ENCODE peak calls at places on chromosomes 4 and X, in ten cellular contexts. P, O, L, N, D, Y, Z, T, C and K are unnamed samples.

GRCh38 chr4:163167333-163167626 is 590 bp upstream of the NAF1 start:
- DNase-seq in P (no peak), O (no peak), L (peak), N (peak), D (no peak), Y (no peak), Z (no peak), T (peak), C (no peak), K (peak)

GRCh38 chr4:2247128-2248043 is 5.5 kb upstream of the HAUS3 start:
- DNase-seq in P (no peak), O (peak), L (no peak), N (no peak), D (no peak), Y (no peak), Z (no peak), T (no peak), C (no peak), K (no peak)

GRCh38 chrX:48540015-48540350 is 469 bp downstream of the TBC1D25 start:
- DNase-seq in P (peak), O (peak), L (peak), N (peak), D (peak), Y (peak), Z (no peak), T (peak), C (peak), K (peak)

GRCh38 chrX:148500428-148501120 is at the start of gene AFF2:
- DNase-seq in P (peak), O (peak), L (no peak), N (peak), D (peak), Y (peak), Z (no peak), T (peak), C (peak), K (no peak)

GRCh38 chrX:30620980-30621716 is 32.1 kb upstream of the GK start:
- DNase-seq in P (no peak), O (no peak), L (peak), N (peak), D (no peak), Y (peak), Z (peak), T (peak), C (no peak), K (peak)

GRCh38 chrX:40975951-40976350 is 109.3 kb upstream of the USP9X start:
- DNase-seq in P (no peak), O (no peak), L (no peak), N (peak), D (no peak), Y (no peak), Z (no peak), T (no peak), C (no peak), K (no peak)

GRCh38 chrX:148417934-148418333 is 82.5 kb upstream of the AFF2 start:
- DNase-seq in P (no peak), O (no peak), L (peak), N (peak), D (no peak), Y (no peak), Z (peak), T (no peak), C (no peak), K (no peak)

GRCh38 chr4:71009796-71010588 is 16.5 kb downstream of the DCK start:
- DNase-seq in P (no peak), O (peak), L (peak), N (peak), D (no peak), Y (no peak), Z (peak), T (peak), C (peak), K (peak)

GRCh38 chr4:38111717-38112116 is 151.5 kb downstream of the PTTG2 start:
- DNase-seq in P (no peak), O (no peak), L (no peak), N (no peak), D (no peak), Y (no peak), Z (no peak), T (no peak), C (no peak), K (no peak)

GRCh38 chr4:60724623-60725022 is 475.5 kb upstream of the ADGRL3 start:
- DNase-seq in P (no peak), O (no peak), L (no peak), N (peak), D (no peak), Y (no peak), Z (peak), T (peak), C (peak), K (no peak)

GRCh38 chrX:137566746-137567473 is 983 bp downstream of the ZIC3 start:
- DNase-seq in P (no peak), O (no peak), L (no peak), N (no peak), D (no peak), Y (no peak), Z (no peak), T (no peak), C (peak), K (no peak)